ENCODE peak calls at places on chromosomes 13 and 19, in eight cellular contexts. Z, L, O, F, Y, B, U and C are unnamed samples.

GRCh38 chr13:78675112-78675511 is 16.2 kb upstream of the OBI1 start:
- DNase-seq in U (no peak), Y (no peak), Z (no peak), O (no peak), F (no peak), L (no peak), B (no peak), C (no peak)

GRCh38 chr13:73274147-73274546 is 215.3 kb downstream of the KLF5 start:
- DNase-seq in B (no peak), L (no peak), Z (no peak), Y (no peak), O (no peak), U (no peak), F (no peak), C (no peak)

GRCh38 chr13:50636007-50636704 is 207.3 kb downstream of the DLEU7 start:
- DNase-seq in Z (no peak), B (peak; percentile 85), U (no peak), F (no peak), Y (peak; percentile 29), L (no peak), O (no peak), C (no peak)

GRCh38 chr19:7098701-7099596 is 29.4 kb downstream of the ZNF557 start:
- DNase-seq in O (peak; percentile 92), U (peak; percentile 94), L (peak; percentile 84), F (peak; percentile 93), B (peak; percentile 93), Y (peak; percentile 92), Z (peak; percentile 97), C (peak; percentile 92)

GRCh38 chr19:45092747-45093678 is at the start of gene PPP1R37:
- DNase-seq in L (peak; percentile 79), F (peak; percentile 97), U (peak; percentile 95), B (peak; percentile 95), Z (peak; percentile 98), Y (peak; percentile 98), O (peak; percentile 91), C (peak; percentile 91)

GRCh38 chr13:109309625-109310363 is 476.6 kb downstream of the IRS2 start:
- DNase-seq in U (no peak), B (no peak), F (no peak), L (no peak), Y (no peak), O (no peak), Z (no peak), C (no peak)

GRCh38 chr13:97272526-97272925 is 50.4 kb downstream of the MBNL2 start:
- DNase-seq in U (no peak), Y (no peak), Z (no peak), L (no peak), O (no peak), B (no peak), F (no peak), C (no peak)

GRCh38 chr13:36275190-36276002 is 22.2 kb downstream of the CCDC169 start:
- DNase-seq in F (peak; percentile 60), Z (no peak), O (no peak), B (no peak), Y (peak; percentile 27), U (no peak), L (no peak), C (no peak)

GRCh38 chr13:35794734-35795389 is 318.4 kb upstream of the MAB21L1 start:
- DNase-seq in Y (no peak), F (no peak), B (no peak), U (no peak), L (no peak), O (no peak), Z (no peak), C (no peak)

GRCh38 chr13:46152627-46153328 is 29.2 kb downstream of the LCP1 start:
- DNase-seq in F (no peak), Z (no peak), Y (no peak), O (no peak), B (no peak), U (no peak), L (no peak), C (no peak)

GRCh38 chr19:8655340-8655709 is 24.9 kb downstream of the NFILZ start:
- DNase-seq in Y (no peak), B (no peak), Z (no peak), L (no peak), O (no peak), F (no peak), U (no peak), C (no peak)

GRCh38 chr19:47518139-47518538 is 3.3 kb upstream of the NAPA start:
- DNase-seq in F (no peak), U (peak; percentile 40), O (no peak), B (no peak), Z (no peak), L (no peak), Y (no peak), C (no peak)

GRCh38 chr13:44470623-44471562 is 97.3 kb downstream of the SERP2 start:
- DNase-seq in F (peak; percentile 36), Y (no peak), Z (no peak), U (no peak), L (no peak), O (no peak), B (no peak), C (no peak)

DNA sequence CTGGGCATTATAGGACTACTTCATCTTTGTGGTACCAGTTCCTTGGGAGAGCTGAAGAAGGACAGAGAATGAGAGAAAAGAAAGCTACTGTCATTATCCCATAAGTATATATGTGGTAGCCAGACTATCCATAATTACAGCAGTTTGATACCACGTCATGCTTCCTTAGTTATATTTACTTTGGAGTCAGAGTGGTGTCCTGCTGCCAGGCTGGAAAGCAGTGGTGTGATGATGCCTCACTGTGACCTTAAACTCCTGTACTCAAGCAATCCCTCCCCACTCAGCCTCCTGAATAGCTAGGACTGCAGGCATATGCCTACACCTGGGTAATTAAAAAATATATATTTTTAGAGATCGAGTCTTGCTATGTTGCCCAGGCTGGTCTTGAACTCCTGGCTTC is 57.8 kb downstream of the WTIP start:
- DNase-seq in O (no peak), F (no peak), L (no peak), Z (no peak), Y (no peak), B (no peak), U (no peak), C (no peak)
- H3K27ac ChIP-seq in O (no peak overlapping the region), F (no peak overlapping the region), L (no peak overlapping the region), Z (no peak overlapping the region), Y (no peak overlapping the region), B (no peak overlapping the region), U (no peak overlapping the region), C (no peak overlapping the region)

GRCh38 chr13:27450921-27451461 is 627 bp upstream of the MTIF3 start:
- DNase-seq in F (peak; percentile 76), O (peak; percentile 58), Z (peak; percentile 78), Y (peak; percentile 5), B (no peak), L (no peak), U (peak; percentile 49), C (no peak)

GRCh38 chr13:27446986-27447583 is 3.3 kb downstream of the MTIF3 start:
- DNase-seq in Y (no peak), F (no peak), B (no peak), Z (no peak), L (no peak), O (no peak), U (peak; percentile 30), C (no peak)

GRCh38 chr13:27449081-27449603 is 1.2 kb downstream of the MTIF3 start:
- DNase-seq in O (no peak), U (no peak), F (no peak), Y (no peak), B (no peak), Z (no peak), L (no peak), C (no peak)

GRCh38 chr13:27449936-27450828 is at the start of gene MTIF3:
- DNase-seq in B (peak; percentile 97), F (peak; percentile 92), U (peak; percentile 98), Z (peak; percentile 97), L (peak; percentile 89), O (peak; percentile 94), Y (peak; percentile 90), C (peak; percentile 87)

DNA sequence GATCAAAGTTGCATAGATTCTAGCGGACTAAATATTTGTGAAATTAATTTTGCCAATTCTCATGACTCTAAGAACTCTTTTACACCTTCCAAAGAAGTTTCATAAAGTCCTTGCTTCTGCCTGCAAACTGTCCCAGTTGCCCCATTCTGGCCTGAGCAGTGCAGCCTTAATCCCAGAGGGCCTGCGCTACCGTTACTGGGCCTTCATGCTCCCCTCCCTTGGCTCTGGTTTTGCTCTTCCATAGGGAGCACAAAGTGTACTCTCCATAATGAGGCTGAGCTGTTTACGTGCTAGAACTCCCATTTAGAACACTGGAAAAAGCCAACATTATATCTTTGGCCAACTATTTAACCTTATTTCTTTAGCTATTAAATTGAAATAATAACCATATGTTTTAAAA is 2.1 kb downstream of the MTIF3 start:
- DNase-seq in O (no peak), L (no peak), U (no peak), Y (no peak), B (no peak), F (no peak), Z (no peak), C (no peak)
- H3K27ac ChIP-seq in O (peak overlapping the region; percentile 50), L (peak overlapping the region; percentile 98), U (peak overlapping the region; percentile 95), Y (no peak overlapping the region), B (no peak overlapping the region), F (no peak overlapping the region), Z (no peak overlapping the region), C (no peak overlapping the region)

GRCh38 chr19:52691215-52691610 is 43.6 kb downstream of the ZNF611 start:
- DNase-seq in F (no peak), Z (no peak), U (no peak), O (no peak), B (peak; percentile 37), Y (no peak), L (no peak), C (no peak)
- H3K27ac ChIP-seq in F (peak overlapping the region; percentile 96), Z (peak overlapping the region; percentile 90), U (peak overlapping the region; percentile 87), O (peak overlapping the region; percentile 96), B (no peak overlapping the region), Y (no peak overlapping the region), L (peak overlapping the region; percentile 98), C (peak overlapping the region; percentile 86)

GRCh38 chr19:858284-858683 is 1.2 kb upstream of the CFD start:
- DNase-seq in U (no peak), F (no peak), B (no peak), Z (peak; percentile 24), Y (no peak), L (no peak), O (no peak), C (no peak)
- H3K27ac ChIP-seq in U (peak overlapping the region; percentile 74), F (no peak overlapping the region), B (no peak overlapping the region), Z (no peak overlapping the region), Y (no peak overlapping the region), L (no peak overlapping the region), O (peak overlapping the region; percentile 75), C (no peak overlapping the region)